ENCODE peak calls at places on chromosomes 2 and 18, in eight cellular contexts. Z is Peyer's patch, U is lower lobe of right lung, I is fibroblast of pulmonary artery, Q is upper lobe of left lung, D is right lobe of liver, N is endothelial cell, O is K562. X is an unnamed sample.

GRCh38 chr2:222707102-222707688 is 35.7 kb downstream of the MOGAT1 start:
- DNase-seq in Z (no peak), U (no peak), I (no peak), Q (no peak), D (no peak), N (no peak), O (no peak), X (no peak)

GRCh38 chr18:41391616-41392610 is 563.1 kb upstream of the PIK3C3 start:
- DNase-seq in Z (no peak), U (peak), I (peak), Q (peak), D (no peak), N (peak), O (no peak), X (peak)

GRCh38 chr2:134070281-134070731 is 183.6 kb upstream of the MGAT5 start:
- DNase-seq in Z (no peak), U (no peak), I (no peak), Q (no peak), D (no peak), N (no peak), O (no peak), X (no peak)

GRCh38 chr2:31386648-31387047 is 27.9 kb downstream of the XDH start:
- DNase-seq in Z (no peak), U (no peak), I (no peak), Q (no peak), D (no peak), N (no peak), O (peak), X (no peak)

GRCh38 chr2:24508878-24509277 is 17.8 kb downstream of the NCOA1 start:
- DNase-seq in Z (no peak), U (no peak), I (no peak), Q (no peak), D (no peak), N (no peak), O (no peak), X (no peak)

GRCh38 chr2:125172181-125172580 is 1147.1 kb downstream of the CNTNAP5 start:
- DNase-seq in Z (no peak), U (no peak), I (peak), Q (no peak), D (no peak), N (no peak), O (no peak), X (no peak)

GRCh38 chr2:28395334-28396061 is 2.8 kb downstream of the FOSL2 start:
- DNase-seq in Z (peak), U (peak), I (peak), Q (no peak), D (peak), N (no peak), O (no peak), X (no peak)

GRCh38 chr18:24530630-24531111 is 70.2 kb downstream of the HRH4 start:
- DNase-seq in Z (no peak), U (no peak), I (peak), Q (no peak), D (no peak), N (no peak), O (no peak), X (no peak)

GRCh38 chr2:121697108-121697631 is 39.5 kb downstream of the NIFK start:
- DNase-seq in Z (no peak), U (no peak), I (no peak), Q (no peak), D (no peak), N (no peak), O (no peak), X (no peak)

DNA sequence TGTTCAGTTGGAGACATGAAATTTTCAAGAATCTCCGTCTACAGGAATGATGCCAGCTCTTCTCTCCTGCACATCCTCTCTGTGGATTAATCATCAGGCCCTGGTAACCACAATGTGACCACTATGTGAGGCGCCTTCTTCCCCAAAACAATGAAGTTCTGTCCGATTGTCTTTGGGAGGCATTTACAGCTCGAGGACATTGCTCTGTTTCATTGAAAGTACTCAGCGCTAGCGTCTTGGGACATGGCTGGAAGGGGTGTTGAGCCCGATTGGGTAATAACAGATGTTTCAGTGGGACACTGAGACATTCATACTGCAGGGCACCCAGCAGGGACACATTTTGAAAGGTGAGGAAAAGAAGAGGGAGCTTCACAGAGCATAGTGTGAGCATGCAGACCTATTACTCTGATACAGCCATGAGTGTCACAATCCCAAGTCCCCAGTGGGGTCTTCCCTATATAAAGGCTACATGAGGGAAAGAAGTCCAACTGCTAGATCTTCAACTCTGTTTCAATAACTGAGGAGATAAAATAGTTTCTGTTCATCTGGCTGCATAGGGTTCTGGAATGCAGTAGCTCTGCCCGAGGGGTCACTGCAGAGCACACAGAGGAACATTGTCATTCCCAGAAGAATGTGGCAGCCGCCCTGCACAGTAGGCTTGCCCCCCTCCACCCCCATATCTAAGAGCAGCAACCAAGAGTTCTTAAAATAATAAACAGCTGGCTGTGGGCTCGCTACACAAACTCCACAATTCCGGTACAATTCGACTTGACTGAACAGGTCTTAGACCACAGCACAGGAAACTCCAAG is 237.3 kb downstream of the OSR1 start:
- DNase-seq in Z (no peak), U (no peak), I (peak), Q (no peak), D (no peak), N (no peak), O (no peak), X (no peak)
- TF ChIP-seq CTCF in Z (no peak), U (no peak), I (no peak), Q (no peak), D (no peak), N (no peak), O (no peak), X (no peak)

DNA sequence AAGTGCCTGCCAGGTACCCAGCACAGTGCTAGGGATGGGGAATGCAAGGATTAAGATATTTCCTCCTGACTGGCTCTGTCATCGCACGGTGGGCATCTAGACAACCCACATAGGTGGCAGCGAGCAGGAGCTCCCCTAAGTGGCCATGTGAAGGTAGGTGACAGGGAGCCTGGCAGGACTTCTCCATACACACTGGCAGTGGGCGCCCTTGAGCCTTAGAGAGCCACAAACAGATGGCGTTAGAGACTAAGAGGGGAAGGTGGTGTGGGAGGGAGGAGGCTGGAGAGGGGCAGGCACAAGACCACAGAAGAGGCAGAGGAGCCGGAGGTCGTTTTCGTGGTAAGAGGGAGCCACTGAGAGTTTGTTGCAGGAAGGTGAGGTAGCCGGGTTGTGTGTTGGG is 15.2 kb downstream of the PRELID3A start:
- DNase-seq in Z (no peak), U (no peak), I (no peak), Q (no peak), D (no peak), N (no peak), O (no peak), X (no peak)
- TF ChIP-seq CTCF in Z (no peak), U (no peak), I (peak), Q (no peak), D (no peak), N (no peak), O (no peak), X (no peak)

GRCh38 chr2:1047485-1047884 is 96.8 kb downstream of the SNTG2 start:
- DNase-seq in Z (no peak), U (no peak), I (peak), Q (no peak), D (no peak), N (no peak), O (no peak), X (no peak)
- TF ChIP-seq CTCF in Z (no peak), U (no peak), I (no peak), Q (peak), D (no peak), N (peak), O (peak), X (no peak)

DNA sequence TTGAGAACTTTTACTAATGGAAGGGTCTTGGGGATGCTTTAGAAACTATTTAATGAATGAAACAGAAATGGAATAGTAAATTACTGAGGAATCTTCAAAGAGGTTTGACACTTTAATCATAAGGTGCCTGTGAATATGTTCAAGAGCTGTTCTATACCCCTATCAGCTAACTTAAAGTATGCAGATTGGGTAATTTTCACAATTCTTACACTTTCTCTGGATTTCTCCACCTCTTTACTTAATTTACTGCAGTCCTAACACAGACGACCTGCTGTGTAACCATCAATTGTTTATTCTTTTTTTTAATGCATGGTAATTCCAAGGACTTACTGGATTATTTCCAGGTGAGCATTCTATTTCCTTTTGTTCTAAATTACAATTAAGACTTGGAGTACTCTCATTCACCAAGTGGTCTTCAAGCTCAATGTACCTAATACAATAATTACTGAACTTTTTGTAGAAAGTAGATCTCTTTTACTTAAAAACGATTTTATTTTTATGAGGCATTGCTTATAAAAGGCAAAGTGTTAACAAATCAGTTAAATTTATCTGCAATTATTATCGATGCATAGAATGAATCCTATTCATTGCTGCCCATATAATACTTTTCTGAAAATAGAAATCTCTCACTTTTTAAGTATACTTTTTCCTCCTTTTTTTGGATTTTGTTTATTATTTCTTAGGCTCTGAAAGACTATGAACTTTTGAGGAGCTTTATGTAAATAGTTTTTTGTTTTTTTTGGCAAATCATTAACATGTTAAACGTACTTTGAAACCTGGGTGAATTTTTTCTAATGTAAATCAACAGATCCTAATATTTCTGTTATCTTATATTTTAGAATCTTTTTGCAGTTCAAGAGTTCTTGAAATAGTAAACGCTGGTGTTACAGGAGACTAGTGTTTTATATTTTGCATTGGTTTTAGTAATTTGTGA is 5.5 kb downstream of the VSNL1 start:
- DNase-seq in Z (no peak), U (no peak), I (no peak), Q (no peak), D (no peak), N (no peak), O (no peak), X (no peak)
- TF ChIP-seq CTCF in Z (no peak), U (no peak), I (no peak), Q (no peak), D (no peak), N (no peak), O (no peak), X (no peak)

GRCh38 chr2:143205106-143205764 is 76.0 kb downstream of the ARHGAP15 start:
- DNase-seq in Z (no peak), U (no peak), I (peak), Q (no peak), D (no peak), N (no peak), O (no peak), X (no peak)
- TF ChIP-seq CTCF in Z (peak), U (peak), I (peak), Q (peak), D (peak), N (no peak), O (no peak), X (peak)

GRCh38 chr18:36402765-36403396 is 105.4 kb downstream of the FHOD3 start:
- DNase-seq in Z (peak), U (no peak), I (peak), Q (no peak), D (no peak), N (no peak), O (no peak), X (no peak)
- TF ChIP-seq CTCF in Z (no peak), U (no peak), I (peak), Q (no peak), D (no peak), N (no peak), O (peak), X (no peak)

GRCh38 chr2:150944315-150944714 is 317.3 kb downstream of the RBM43 start:
- DNase-seq in Z (no peak), U (no peak), I (no peak), Q (no peak), D (no peak), N (no peak), O (no peak), X (no peak)

GRCh38 chr2:150946831-150947230 is 314.8 kb downstream of the RBM43 start:
- DNase-seq in Z (no peak), U (no peak), I (no peak), Q (no peak), D (no peak), N (no peak), O (no peak), X (no peak)
- TF ChIP-seq CTCF in Z (no peak), U (no peak), I (no peak), Q (no peak), D (no peak), N (no peak), O (no peak), X (no peak)

DNA sequence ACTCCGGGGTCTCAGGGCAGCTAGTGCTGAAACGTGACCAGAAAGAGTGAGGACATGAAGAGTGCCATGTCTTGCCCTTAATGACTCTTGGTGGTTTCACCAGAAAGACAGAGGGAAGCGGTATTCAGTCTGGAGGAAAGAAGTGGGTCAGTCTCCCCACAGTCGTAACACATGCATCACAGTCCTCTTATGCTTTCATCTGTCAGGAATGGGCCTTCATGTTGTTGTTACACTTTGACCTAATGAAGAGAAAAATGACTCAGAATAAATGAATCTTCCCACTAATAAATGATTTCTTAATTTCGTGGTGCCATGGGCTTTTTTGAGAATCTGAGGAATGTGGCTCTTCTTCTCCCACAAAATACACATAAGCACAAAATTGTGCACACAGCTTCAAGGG is 103.2 kb downstream of the SLC8A1 start:
- DNase-seq in Z (no peak), U (no peak), I (peak), Q (no peak), D (no peak), N (no peak), O (no peak), X (no peak)
- TF ChIP-seq CTCF in Z (no peak), U (no peak), I (no peak), Q (no peak), D (no peak), N (no peak), O (no peak), X (no peak)

GRCh38 chr2:101998556-101999121 is 6.9 kb downstream of the IL1R2 start:
- DNase-seq in Z (no peak), U (no peak), I (no peak), Q (no peak), D (no peak), N (no peak), O (no peak), X (no peak)
- TF ChIP-seq CTCF in Z (no peak), U (no peak), I (no peak), Q (no peak), D (no peak), N (no peak), O (no peak), X (no peak)

X was measured in GM13977.